ENCODE peak calls at places on chromosomes 7 and 10, in five cellular contexts. One of them, this sample, is unnamed. For H3K4me1, the result is how much of the 10 kb centered on the place peaks cover.

GRCh38 chr10:101043356-101043707 is 12.3 kb downstream of the SFXN3 start:
- DNase-seq in suprapubic skin: no peak
- DNase-seq in Panc1: no peak
- DNase-seq in prostate gland: no peak
- DNase-seq in GM12878: no peak
- DNase-seq in this sample: no peak

GRCh38 chr10:124641282-124642075 is 102.7 kb downstream of the FAM53B start:
- DNase-seq in GM12878: peak
- DNase-seq in prostate gland: no peak
- DNase-seq in suprapubic skin: no peak
- DNase-seq in Panc1: no peak
- DNase-seq in this sample: no peak

GRCh38 chr10:117763528-117763927 is 221.0 kb downstream of the EMX2 start:
- DNase-seq in prostate gland: no peak
- DNase-seq in GM12878: no peak
- DNase-seq in Panc1: no peak
- DNase-seq in suprapubic skin: no peak
- DNase-seq in this sample: no peak

GRCh38 chr7:90180649-90181048 is 26.4 kb downstream of the STEAP1 start:
- DNase-seq in GM12878: no peak
- DNase-seq in prostate gland: no peak
- DNase-seq in Panc1: no peak
- DNase-seq in suprapubic skin: no peak
- DNase-seq in this sample: no peak

GRCh38 chr7:52775881-52776280 is 259.6 kb upstream of the POM121L12 start:
- DNase-seq in GM12878: no peak
- DNase-seq in Panc1: no peak
- DNase-seq in prostate gland: no peak
- DNase-seq in suprapubic skin: no peak
- DNase-seq in this sample: no peak

GRCh38 chr10:67114945-67115344 is 189.1 kb downstream of the LRRTM3 start:
- DNase-seq in prostate gland: no peak
- DNase-seq in Panc1: no peak
- DNase-seq in GM12878: no peak
- DNase-seq in suprapubic skin: no peak
- DNase-seq in this sample: no peak

GRCh38 chr7:43292384-43292783 is 179.9 kb downstream of the HECW1 start:
- DNase-seq in GM12878: no peak
- DNase-seq in suprapubic skin: no peak
- DNase-seq in prostate gland: no peak
- DNase-seq in Panc1: no peak
- DNase-seq in this sample: no peak

GRCh38 chr10:89235073-89235798 is 16.3 kb downstream of the LIPA start:
- DNase-seq in GM12878: no peak
- DNase-seq in Panc1: no peak
- DNase-seq in suprapubic skin: peak
- DNase-seq in prostate gland: no peak
- DNase-seq in this sample: no peak

GRCh38 chr7:4747746-4748145 is 27.7 kb upstream of the AP5Z1 start:
- DNase-seq in Panc1: no peak
- DNase-seq in prostate gland: no peak
- DNase-seq in GM12878: no peak
- DNase-seq in suprapubic skin: no peak
- DNase-seq in this sample: no peak

GRCh38 chr7:114392686-114393085 is 21.9 kb upstream of the FOXP2 start:
- DNase-seq in Panc1: no peak
- DNase-seq in prostate gland: no peak
- DNase-seq in GM12878: no peak
- DNase-seq in suprapubic skin: no peak
- DNase-seq in this sample: no peak

GRCh38 chr7:20816389-20816959 is 29.8 kb upstream of the SP8 start:
- DNase-seq in GM12878: no peak
- DNase-seq in suprapubic skin: no peak
- DNase-seq in Panc1: no peak
- DNase-seq in prostate gland: no peak
- DNase-seq in this sample: no peak

GRCh38 chr10:76868088-76868949 is 769.3 kb downstream of the KCNMA1 start:
- DNase-seq in GM12878: no peak
- DNase-seq in suprapubic skin: no peak
- DNase-seq in prostate gland: no peak
- DNase-seq in Panc1: no peak
- DNase-seq in this sample: no peak

GRCh38 chr7:115782716-115783460 is 247.7 kb downstream of the TFEC start:
- DNase-seq in prostate gland: no peak
- DNase-seq in suprapubic skin: no peak
- DNase-seq in Panc1: no peak
- DNase-seq in GM12878: no peak
- DNase-seq in this sample: no peak

GRCh38 chr7:150401424-150401790 is 22.3 kb downstream of the ZNF775 start:
- DNase-seq in Panc1: no peak
- DNase-seq in prostate gland: no peak
- DNase-seq in suprapubic skin: no peak
- DNase-seq in GM12878: no peak
- DNase-seq in this sample: no peak

GRCh38 chr7:64184376-64184775 is 22.6 kb upstream of the ZNF735 start:
- DNase-seq in prostate gland: no peak
- DNase-seq in Panc1: no peak
- DNase-seq in GM12878: no peak
- DNase-seq in suprapubic skin: no peak
- DNase-seq in this sample: no peak

GRCh38 chr7:25930492-25931048 is 221.4 kb upstream of the NFE2L3 start:
- DNase-seq in prostate gland: no peak
- DNase-seq in suprapubic skin: no peak
- DNase-seq in Panc1: no peak
- DNase-seq in GM12878: no peak
- DNase-seq in this sample: no peak

GRCh38 chr10:120052964-120053363 is 160.4 kb downstream of the SEC23IP start:
- DNase-seq in prostate gland: peak
- DNase-seq in suprapubic skin: no peak
- DNase-seq in GM12878: no peak
- DNase-seq in Panc1: no peak
- DNase-seq in this sample: no peak

GRCh38 chr10:89421018-89421476 is 6.7 kb downstream of the IFIT5 start:
- DNase-seq in Panc1: no peak
- DNase-seq in prostate gland: peak
- DNase-seq in suprapubic skin: no peak
- DNase-seq in GM12878: no peak
- DNase-seq in this sample: no peak

GRCh38 chr7:46544396-46545008 is 623.4 kb upstream of the IGFBP3 start:
- DNase-seq in GM12878: no peak
- DNase-seq in Panc1: peak
- DNase-seq in suprapubic skin: no peak
- DNase-seq in prostate gland: no peak
- DNase-seq in this sample: no peak

GRCh38 chr10:130438861-130439260 is 302.7 kb downstream of the GLRX3 start:
- DNase-seq in prostate gland: no peak
- DNase-seq in Panc1: no peak
- DNase-seq in GM12878: no peak
- DNase-seq in suprapubic skin: no peak
- DNase-seq in this sample: no peak

GRCh38 chr7:2017483-2017891 is 215.3 kb downstream of the MAD1L1 start:
- DNase-seq in Panc1: no peak
- DNase-seq in prostate gland: no peak
- DNase-seq in suprapubic skin: peak
- DNase-seq in GM12878: no peak
- DNase-seq in this sample: no peak

GRCh38 chr10:14586901-14587300 is 187.8 kb downstream of the FAM107B start:
- DNase-seq in suprapubic skin: no peak
- DNase-seq in Panc1: no peak
- DNase-seq in prostate gland: no peak
- DNase-seq in GM12878: no peak
- DNase-seq in this sample: no peak

DNA sequence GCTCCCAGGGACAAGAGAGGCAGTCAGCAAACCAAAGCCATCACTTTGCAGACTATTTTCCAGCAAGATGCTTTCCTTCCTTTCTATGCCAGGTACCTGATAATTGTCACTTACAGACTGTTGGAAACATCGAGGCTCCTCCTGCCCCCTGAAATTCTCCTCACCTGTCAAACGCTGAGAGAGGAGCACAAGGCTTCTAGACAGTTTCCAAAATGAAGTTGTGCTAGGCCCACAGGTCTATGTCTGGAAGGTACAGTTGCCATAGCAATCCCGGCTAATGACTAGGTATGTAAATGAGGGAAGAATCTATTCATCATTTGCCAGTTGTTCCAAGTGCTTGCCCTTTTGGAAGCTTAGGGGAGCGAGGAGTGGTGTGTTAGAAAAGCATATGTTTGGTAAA is 334.4 kb downstream of the CALN1 start:
- DNase-seq in Panc1: no peak
- DNase-seq in GM12878: no peak
- DNase-seq in prostate gland: no peak
- DNase-seq in suprapubic skin: no peak
- DNase-seq in this sample: no peak
- H3K4me1 ChIP-seq in Panc1: under half
- H3K4me1 ChIP-seq in GM12878: under half
- H3K4me1 ChIP-seq in prostate gland: under half
- H3K4me1 ChIP-seq in suprapubic skin: under half
- H3K4me1 ChIP-seq in this sample: under half

DNA sequence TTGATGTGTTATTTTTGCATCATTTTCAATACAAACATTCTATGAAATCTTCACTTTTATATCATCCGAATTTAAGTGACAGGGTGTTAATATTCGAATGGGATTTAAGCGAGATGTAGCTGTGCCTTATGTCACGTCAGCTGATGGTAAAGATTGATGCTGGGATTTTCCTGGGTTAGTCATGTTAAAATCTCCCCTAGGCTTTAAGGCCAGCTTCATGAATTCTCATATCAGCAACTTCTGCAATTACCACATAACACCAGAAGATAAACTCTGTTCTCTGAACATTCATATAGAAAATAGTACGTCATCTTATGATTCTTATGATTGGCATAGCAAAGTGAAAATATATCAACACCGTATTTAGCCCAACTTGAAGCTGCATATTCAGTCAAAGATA is 669.2 kb downstream of the PCDH15 start:
- DNase-seq in Panc1: no peak
- DNase-seq in GM12878: peak
- DNase-seq in prostate gland: no peak
- DNase-seq in suprapubic skin: no peak
- DNase-seq in this sample: no peak
- H3K4me1 ChIP-seq in Panc1: under half
- H3K4me1 ChIP-seq in GM12878: under half
- H3K4me1 ChIP-seq in prostate gland: under half
- H3K4me1 ChIP-seq in suprapubic skin: under half
- H3K4me1 ChIP-seq in this sample: under half

DNA sequence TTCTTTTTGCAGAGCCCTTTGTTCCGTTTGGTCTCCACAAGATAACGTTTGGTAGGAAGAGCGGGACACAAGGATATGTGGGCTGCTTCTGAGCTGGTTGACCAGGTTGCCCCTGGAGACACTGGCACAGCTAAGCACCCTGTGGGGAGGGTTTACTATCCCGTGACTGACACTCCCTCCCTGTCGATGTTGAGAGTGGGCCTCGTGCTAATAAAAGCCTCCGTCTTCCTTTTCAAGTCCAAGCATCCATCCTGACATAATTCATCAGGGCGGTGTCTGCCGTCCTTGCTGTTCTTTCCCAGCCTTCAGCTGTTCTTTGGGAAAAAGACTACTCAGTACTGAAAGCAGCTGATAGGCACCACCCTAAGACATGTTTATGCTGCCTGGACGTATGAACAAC is 49.6 kb downstream of the SHH start:
- DNase-seq in prostate gland: no peak
- DNase-seq in Panc1: no peak
- DNase-seq in suprapubic skin: no peak
- DNase-seq in GM12878: no peak
- DNase-seq in this sample: no peak
- H3K4me1 ChIP-seq in prostate gland: under half
- H3K4me1 ChIP-seq in Panc1: under half
- H3K4me1 ChIP-seq in suprapubic skin: under half
- H3K4me1 ChIP-seq in GM12878: under half
- H3K4me1 ChIP-seq in this sample: under half

GRCh38 chr10:128055061-128055868 is 71.0 kb downstream of the MKI67 start:
- DNase-seq in Panc1: no peak
- DNase-seq in suprapubic skin: peak
- DNase-seq in prostate gland: no peak
- DNase-seq in GM12878: no peak
- DNase-seq in this sample: no peak

GRCh38 chr10:128058106-128058745 is 68.0 kb downstream of the MKI67 start:
- DNase-seq in suprapubic skin: no peak
- DNase-seq in Panc1: no peak
- DNase-seq in GM12878: no peak
- DNase-seq in prostate gland: no peak
- DNase-seq in this sample: no peak

GRCh38 chr10:128058746-128059125 is 67.5 kb downstream of the MKI67 start:
- DNase-seq in prostate gland: no peak
- DNase-seq in GM12878: no peak
- DNase-seq in Panc1: no peak
- DNase-seq in suprapubic skin: peak
- DNase-seq in this sample: no peak

GRCh38 chr10:128054163-128054970 is 71.9 kb downstream of the MKI67 start:
- DNase-seq in suprapubic skin: peak
- DNase-seq in Panc1: no peak
- DNase-seq in prostate gland: no peak
- DNase-seq in GM12878: no peak
- DNase-seq in this sample: no peak

DNA sequence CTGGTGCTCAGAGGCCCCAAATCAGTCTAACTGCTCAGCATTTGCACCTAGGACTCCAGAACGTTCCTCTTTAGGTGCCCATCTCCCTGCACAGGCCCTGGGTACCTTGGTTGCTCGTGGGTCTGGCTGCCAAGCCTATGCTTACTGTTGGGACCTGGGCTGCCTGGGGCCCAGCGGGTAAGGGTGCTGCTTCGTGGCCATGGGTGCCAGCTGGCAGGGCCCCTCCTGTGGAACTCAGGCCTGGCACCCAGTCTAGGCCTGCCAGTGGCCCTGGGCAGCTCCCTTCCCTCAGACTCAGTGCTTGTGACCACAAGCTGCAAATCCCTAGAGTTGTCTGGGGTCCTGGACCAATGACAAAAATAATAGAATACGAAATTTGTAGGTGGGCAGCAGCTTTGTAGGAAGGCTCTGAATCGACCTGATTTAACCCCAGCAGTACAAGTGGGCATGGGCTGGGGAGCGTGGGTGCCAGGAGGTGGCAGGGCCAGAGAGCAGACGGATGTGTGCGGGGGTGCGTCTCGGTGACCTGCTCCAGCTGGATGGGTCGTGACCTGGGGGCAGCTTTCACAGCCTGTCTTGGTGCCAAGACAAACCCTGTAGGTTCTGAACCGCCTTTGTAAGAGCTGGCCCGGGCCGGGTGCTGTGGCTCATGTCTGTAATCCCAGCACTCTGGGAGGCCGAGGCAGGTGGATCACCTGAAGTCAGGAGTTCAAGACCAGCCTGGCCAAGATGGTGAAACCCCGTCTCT is 69.7 kb downstream of the MKI67 start:
- DNase-seq in GM12878: no peak
- DNase-seq in prostate gland: no peak
- DNase-seq in Panc1: no peak
- DNase-seq in suprapubic skin: no peak
- DNase-seq in this sample: no peak
- H3K4me1 ChIP-seq in GM12878: under half
- H3K4me1 ChIP-seq in prostate gland: under half
- H3K4me1 ChIP-seq in Panc1: under half
- H3K4me1 ChIP-seq in suprapubic skin: under half
- H3K4me1 ChIP-seq in this sample: under half

This sample was measured in vagina.